ENCODE peak calls at places on chromosomes 7 and 10, in four cellular contexts. One of them, this sample, is unnamed.

GRCh38 chr7:108630002-108630401 is 60.3 kb downstream of the DNAJB9 start:
- DNase-seq in T-helper 9 cell: no peak
- DNase-seq in tibial nerve: no peak
- DNase-seq in SJSA1: no peak
- DNase-seq in this sample: no peak

GRCh38 chr10:128316925-128317324 is 190.7 kb upstream of the MKI67 start:
- DNase-seq in tibial nerve: no peak
- DNase-seq in T-helper 9 cell: no peak
- DNase-seq in SJSA1: no peak
- DNase-seq in this sample: no peak

GRCh38 chr7:17298840-17299476 is 506 bp downstream of the AHR start:
- DNase-seq in SJSA1: peak; percentile 49
- DNase-seq in T-helper 9 cell: peak; percentile 45
- DNase-seq in tibial nerve: peak; percentile 27
- DNase-seq in this sample: peak; percentile 77

GRCh38 chr10:25061711-25062455 is 45.5 kb downstream of the THNSL1 start:
- DNase-seq in tibial nerve: no peak
- DNase-seq in T-helper 9 cell: no peak
- DNase-seq in SJSA1: no peak
- DNase-seq in this sample: no peak

GRCh38 chr7:43872401-43873165 is 3.3 kb upstream of the MRPS24 start:
- DNase-seq in tibial nerve: no peak
- DNase-seq in T-helper 9 cell: no peak
- DNase-seq in SJSA1: peak; percentile 59
- DNase-seq in this sample: no peak

GRCh38 chr10:133351408-133352318 is 4.5 kb downstream of the PRAP1 start:
- DNase-seq in tibial nerve: no peak
- DNase-seq in SJSA1: no peak
- DNase-seq in T-helper 9 cell: no peak
- DNase-seq in this sample: no peak

GRCh38 chr7:151506901-151507382 is 12.8 kb downstream of the RHEB start:
- DNase-seq in tibial nerve: no peak
- DNase-seq in T-helper 9 cell: no peak
- DNase-seq in SJSA1: no peak
- DNase-seq in this sample: no peak

GRCh38 chr10:71921319-71922027 is 42.7 kb upstream of the CHST3 start:
- DNase-seq in T-helper 9 cell: no peak
- DNase-seq in tibial nerve: no peak
- DNase-seq in SJSA1: no peak
- DNase-seq in this sample: no peak

GRCh38 chr7:11584406-11585031 is 247.5 kb downstream of the THSD7A start:
- DNase-seq in tibial nerve: no peak
- DNase-seq in SJSA1: no peak
- DNase-seq in T-helper 9 cell: no peak
- DNase-seq in this sample: no peak

GRCh38 chr7:19079066-19079465 is 38.4 kb downstream of the TWIST1 start:
- DNase-seq in T-helper 9 cell: no peak
- DNase-seq in SJSA1: no peak
- DNase-seq in tibial nerve: no peak
- DNase-seq in this sample: no peak

GRCh38 chr10:119575998-119576397 is 20.8 kb downstream of the TIAL1 start:
- DNase-seq in tibial nerve: no peak
- DNase-seq in SJSA1: no peak
- DNase-seq in T-helper 9 cell: no peak
- DNase-seq in this sample: no peak

GRCh38 chr7:50533849-50534248 is 31.4 kb downstream of the DDC start:
- DNase-seq in tibial nerve: no peak
- DNase-seq in T-helper 9 cell: no peak
- DNase-seq in SJSA1: no peak
- DNase-seq in this sample: no peak

GRCh38 chr10:103553743-103554487 is 60.4 kb downstream of the NEURL1 start:
- DNase-seq in SJSA1: no peak
- DNase-seq in tibial nerve: no peak
- DNase-seq in T-helper 9 cell: no peak
- DNase-seq in this sample: no peak

GRCh38 chr10:77586719-77587423 is 50.7 kb downstream of the KCNMA1 start:
- DNase-seq in tibial nerve: no peak
- DNase-seq in T-helper 9 cell: no peak
- DNase-seq in SJSA1: no peak
- DNase-seq in this sample: no peak

GRCh38 chr10:23694446-23694920 is 255.6 kb downstream of the OTUD1 start:
- DNase-seq in SJSA1: no peak
- DNase-seq in T-helper 9 cell: no peak
- DNase-seq in tibial nerve: no peak
- DNase-seq in this sample: no peak

GRCh38 chr10:123885406-123886164 is 6.0 kb downstream of the CPXM2 start:
- DNase-seq in tibial nerve: no peak
- DNase-seq in SJSA1: no peak
- DNase-seq in T-helper 9 cell: no peak
- DNase-seq in this sample: no peak

GRCh38 chr7:20799566-20800377 is 13.1 kb upstream of the SP8 start:
- DNase-seq in SJSA1: no peak
- DNase-seq in T-helper 9 cell: no peak
- DNase-seq in tibial nerve: no peak
- DNase-seq in this sample: no peak